ENCODE peak calls at places on chromosomes 6 and 20, in seven cellular contexts. T, O, A, E, J, G and Z are unnamed samples.

GRCh38 chr20:54680872-54681297 is 205.5 kb downstream of the DOK5 start:
- DNase-seq in A (no peak), E (peak; percentile 37), T (peak; percentile 8), O (peak; percentile 51), G (peak; percentile 12), J (peak; percentile 44), Z (peak; percentile 26)

GRCh38 chr6:26483727-26484126 is 16.4 kb upstream of the BTN1A1 start:
- DNase-seq in J (no peak), E (no peak), T (no peak), A (no peak), O (no peak), G (no peak), Z (no peak)

GRCh38 chr20:23347791-23348190 is 2.8 kb upstream of the NXT1 start:
- DNase-seq in A (no peak), G (no peak), T (no peak), O (no peak), J (no peak), E (no peak), Z (no peak)

GRCh38 chr6:106525111-106525884 is 104.0 kb downstream of the RTN4IP1 start:
- DNase-seq in O (no peak), E (no peak), J (no peak), G (no peak), A (no peak), T (no peak), Z (no peak)

GRCh38 chr20:44642203-44643153 is 9.0 kb downstream of the ADA start:
- DNase-seq in J (peak; percentile 61), G (peak; percentile 39), O (peak; percentile 85), E (peak; percentile 81), T (peak; percentile 71), A (peak; percentile 80), Z (peak; percentile 66)

GRCh38 chr20:61959301-61959700 is 106.4 kb downstream of the TAF4 start:
- DNase-seq in E (no peak), G (peak; percentile 86), T (no peak), A (no peak), J (no peak), O (peak; percentile 39), Z (peak; percentile 72)

GRCh38 chr6:27224729-27225128 is 22.8 kb upstream of the PRSS16 start:
- DNase-seq in G (no peak), O (no peak), E (no peak), A (no peak), T (no peak), J (no peak), Z (no peak)

GRCh38 chr6:169981969-169982368 is 230.5 kb downstream of the ERMARD start:
- DNase-seq in J (no peak), E (no peak), T (no peak), G (no peak), O (no peak), A (no peak), Z (no peak)

GRCh38 chr6:45500924-45501816 is 123.4 kb upstream of the SUPT3H start:
- DNase-seq in E (peak; percentile 14), T (no peak), J (no peak), A (no peak), O (peak; percentile 61), G (peak; percentile 64), Z (no peak)

GRCh38 chr6:150403458-150404245 is 34.8 kb downstream of the IYD start:
- DNase-seq in J (peak; percentile 52), A (no peak), E (no peak), T (no peak), G (no peak), O (peak; percentile 48), Z (no peak)

GRCh38 chr6:168834814-168835213 is 393.8 kb downstream of the SMOC2 start:
- DNase-seq in E (no peak), G (no peak), O (no peak), T (no peak), A (no peak), J (no peak), Z (no peak)

GRCh38 chr6:10393544-10394225 is 21.2 kb downstream of the TFAP2A start:
- DNase-seq in J (no peak), T (no peak), G (no peak), E (no peak), O (no peak), A (no peak), Z (no peak)

GRCh38 chr6:46867411-46867810 is 54.3 kb downstream of the ADGRF5 start:
- DNase-seq in E (no peak), G (no peak), J (no peak), A (no peak), T (no peak), O (no peak), Z (no peak)

GRCh38 chr6:71733970-71734899 is 152.1 kb upstream of the RIMS1 start:
- DNase-seq in G (no peak), J (no peak), T (no peak), E (no peak), A (no peak), O (no peak), Z (no peak)

GRCh38 chr6:130324657-130325056 is 41.2 kb upstream of the TMEM200A start:
- DNase-seq in E (no peak), G (no peak), T (no peak), O (no peak), A (no peak), J (no peak), Z (no peak)

GRCh38 chr20:43448748-43449535 is 8.8 kb upstream of the SRSF6 start:
- DNase-seq in O (peak; percentile 56), J (peak; percentile 32), A (peak; percentile 26), E (peak; percentile 63), T (peak; percentile 30), G (peak; percentile 69), Z (no peak)

DNA sequence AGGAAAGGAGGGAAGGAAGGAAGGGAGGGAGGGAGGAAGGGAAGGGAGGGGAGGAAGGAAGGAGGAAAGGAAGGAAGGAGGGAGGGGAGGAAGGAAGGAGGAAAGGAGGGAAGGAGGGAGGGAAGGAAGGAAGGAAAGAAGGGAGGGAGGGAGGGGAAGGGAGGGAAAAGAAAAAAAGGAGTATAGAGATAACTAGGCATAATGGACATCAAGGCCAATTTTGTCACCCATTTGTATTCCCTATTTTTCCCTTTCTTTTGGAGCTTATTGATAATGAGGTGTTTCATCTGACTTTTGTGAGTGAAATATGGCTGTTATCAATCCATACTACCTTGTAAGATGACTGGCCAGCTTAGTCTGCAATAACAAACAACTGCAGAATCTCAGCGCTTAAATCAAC is 282.0 kb upstream of the FLRT3 start:
- DNase-seq in A (no peak), O (no peak), J (no peak), E (no peak), G (no peak), T (no peak), Z (no peak)
- TF ChIP-seq EP300 in A (no peak), O (no peak), J (no peak), E (no peak), G (no peak), T (no peak), Z (no peak)

GRCh38 chr6:163709693-163710092 is 295.2 kb downstream of the QKI start:
- DNase-seq in O (no peak), J (no peak), G (no peak), E (no peak), T (no peak), A (no peak), Z (no peak)
- H3K4me1 ChIP-seq in O (no peaks in the 10 kb centered on the region), J (peaks cover 69% of the 10 kb centered on the region), G (peaks cover 8% of the 10 kb centered on the region), E (no peaks in the 10 kb centered on the region), T (no peaks in the 10 kb centered on the region), A (peaks cover 50% of the 10 kb centered on the region), Z (peaks cover 2% of the 10 kb centered on the region)

DNA sequence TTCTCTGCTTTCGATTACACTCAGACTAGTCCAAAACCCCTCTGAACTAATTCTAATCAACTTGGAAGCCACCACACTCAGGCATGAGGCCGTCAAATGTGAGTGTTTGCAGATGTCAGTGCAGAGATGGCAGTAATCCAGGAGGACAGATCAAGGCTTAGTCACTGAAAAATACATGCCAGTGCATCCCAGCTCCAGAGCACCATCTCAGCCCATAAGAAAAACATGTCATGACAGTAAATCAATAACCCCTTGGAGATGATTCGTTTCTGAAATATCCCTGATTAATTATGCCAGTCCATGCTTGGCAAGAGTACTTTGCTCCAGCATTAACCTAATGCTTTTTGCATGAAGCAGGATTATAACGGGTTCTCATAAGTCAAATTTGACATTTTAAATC is 179.5 kb downstream of the ADAT2 start:
- DNase-seq in O (no peak), T (no peak), G (no peak), J (peak; percentile 36), A (no peak), E (peak; percentile 67), Z (peak; percentile 54)
- TF ChIP-seq EP300 in O (no peak), T (no peak), G (no peak), J (no peak), A (no peak), E (peak; percentile 91), Z (no peak)

GRCh38 chr6:99416892-99417767 is 8.0 kb downstream of the PNISR start:
- DNase-seq in T (no peak), A (no peak), O (no peak), J (no peak), E (no peak), G (no peak), Z (no peak)
- H3K4me1 ChIP-seq in T (peaks cover 8% of the 10 kb centered on the region), A (peaks cover 30% of the 10 kb centered on the region), O (peaks cover 4% of the 10 kb centered on the region), J (peaks cover 86% of the 10 kb centered on the region), E (peaks cover 8% of the 10 kb centered on the region), G (no peaks in the 10 kb centered on the region), Z (peaks cover 9% of the 10 kb centered on the region)

GRCh38 chr6:31321820-31322219 is 35.2 kb downstream of the HLA-B start:
- DNase-seq in G (no peak), T (no peak), O (no peak), J (no peak), A (no peak), E (no peak), Z (no peak)
- TF ChIP-seq EP300 in G (no peak), T (no peak), O (no peak), J (no peak), A (no peak), E (no peak), Z (no peak)

GRCh38 chr6:157985378-157986155 is 3.9 kb downstream of the SYNJ2 start:
- DNase-seq in T (no peak), J (no peak), O (no peak), A (no peak), E (no peak), G (no peak), Z (no peak)
- H3K4me1 ChIP-seq in T (peaks cover 47% of the 10 kb centered on the region), J (peaks cover 31% of the 10 kb centered on the region), O (peaks cover 76% of the 10 kb centered on the region), A (peaks cover 23% of the 10 kb centered on the region), E (peaks cover 38% of the 10 kb centered on the region), G (peaks cover 40% of the 10 kb centered on the region), Z (peaks cover 11% of the 10 kb centered on the region)